ENCODE peak calls at places on chromosomes 2 and 18, in four cellular contexts. D is stimulated activated naive CD4-positive, alpha-beta T cell; A is tibial nerve; K is K562. P is an unnamed sample.

GRCh38 chr2:113118263-113118657 is 9.1 kb upstream of the IL1RN start:
- DNase-seq in A (no peak), D (no peak), K (no peak), P (no peak)

GRCh38 chr2:192016265-192016664 is 169.4 kb upstream of the CAVIN2 start:
- DNase-seq in D (no peak), A (no peak), K (no peak), P (no peak)

GRCh38 chr2:150062416-150062815 is 425.1 kb downstream of the RND3 start:
- DNase-seq in K (no peak), D (no peak), A (no peak), P (no peak)

GRCh38 chr2:68556384-68556783 is 87.0 kb upstream of the PROKR1 start:
- DNase-seq in D (no peak), A (no peak), K (no peak), P (no peak)

GRCh38 chr2:100321881-100322820 is at the start of gene LONRF2:
- DNase-seq in A (no peak), K (peak; percentile 72), D (no peak), P (no peak)

GRCh38 chr2:105327690-105328089 is 1.8 kb downstream of the TGFBRAP1 start:
- DNase-seq in K (no peak), A (no peak), D (no peak), P (no peak)

GRCh38 chr18:9321017-9321452 is 13.5 kb upstream of the TWSG1 start:
- DNase-seq in A (no peak), D (no peak), K (no peak), P (no peak)

GRCh38 chr2:237894396-237894979 is 35.1 kb downstream of the RAMP1 start:
- DNase-seq in A (no peak), K (no peak), D (no peak), P (no peak)

GRCh38 chr2:112031916-112032582 is 23.0 kb upstream of the TMEM87B start:
- DNase-seq in D (no peak), A (peak; percentile 41), K (no peak), P (no peak)

GRCh38 chr18:14970027-14970426 is 222.1 kb downstream of the ANKRD30B start:
- DNase-seq in A (no peak), K (no peak), D (no peak), P (no peak)

GRCh38 chr2:69791045-69791444 is 38.4 kb upstream of the GMCL1 start:
- DNase-seq in A (no peak), D (no peak), K (no peak), P (no peak)

GRCh38 chr2:63047534-63048281 is 2.9 kb upstream of the OTX1 start:
- DNase-seq in K (no peak), A (no peak), D (no peak), P (no peak)

GRCh38 chr2:106161938-106162814 is 31.9 kb downstream of the UXS1 start:
- DNase-seq in D (no peak), K (no peak), A (no peak), P (no peak)

GRCh38 chr2:152431370-152432098 is 96.6 kb downstream of the FMNL2 start:
- DNase-seq in K (no peak), D (no peak), A (no peak), P (no peak)

GRCh38 chr2:175282300-175282699 is 100.8 kb upstream of the ATP5MC3 start:
- DNase-seq in A (no peak), K (peak; percentile 23), D (no peak), P (no peak)

GRCh38 chr2:195575879-195576391 is 81.1 kb upstream of the SLC39A10 start:
- DNase-seq in A (peak; percentile 24), D (no peak), K (no peak), P (no peak)

GRCh38 chr2:27953077-27953476 is 62.5 kb downstream of the BABAM2 start:
- DNase-seq in D (no peak), K (no peak), A (no peak), P (no peak)

GRCh38 chr2:144372484-144373195 is 147.3 kb downstream of the ZEB2 start:
- DNase-seq in A (peak; percentile 27), K (no peak), D (no peak), P (no peak)

GRCh38 chr18:37769846-37770245 is 204.2 kb upstream of the CELF4 start:
- DNase-seq in K (no peak), D (no peak), A (no peak), P (no peak)

GRCh38 chr2:205682239-205683021 is at the start of gene NRP2:
- DNase-seq in K (peak; percentile 8), D (no peak), A (peak; percentile 84), P (no peak)

GRCh38 chr2:113694438-113694837 is 62.0 kb downstream of the SLC35F5 start:
- DNase-seq in A (no peak), K (no peak), D (no peak), P (no peak)

GRCh38 chr2:100380681-100381080 is 36.8 kb downstream of the CHST10 start:
- DNase-seq in A (no peak), D (no peak), K (no peak), P (no peak)

GRCh38 chr2:121151311-121152109 is 133.5 kb downstream of the TFCP2L1 start:
- DNase-seq in A (no peak), D (no peak), K (no peak), P (no peak)

GRCh38 chr2:85787282-85787980 is 33.6 kb downstream of the ATOH8 start:
- DNase-seq in A (no peak), D (no peak), K (no peak), P (no peak)

GRCh38 chr2:171794918-171795317 is 99.1 kb downstream of the SLC25A12 start:
- DNase-seq in D (no peak), K (no peak), A (no peak), P (no peak)

GRCh38 chr2:12504443-12504842 is 212.3 kb upstream of the TRIB2 start:
- DNase-seq in D (no peak), K (no peak), A (no peak), P (no peak)

GRCh38 chr2:109376796-109377495 is 236.8 kb downstream of the SEPTIN10 start:
- DNase-seq in K (no peak), A (no peak), D (no peak), P (no peak)

GRCh38 chr2:241138471-241138870 is 10.8 kb downstream of the PASK start:
- DNase-seq in K (no peak), D (no peak), A (no peak), P (no peak)

GRCh38 chr2:152402780-152403388 is 67.9 kb downstream of the FMNL2 start:
- DNase-seq in K (no peak), D (no peak), A (no peak), P (no peak)

GRCh38 chr2:98936917-98937351 is 909 bp upstream of the CRACDL start:
- DNase-seq in K (no peak), A (no peak), D (no peak), P (no peak)

GRCh38 chr2:169073972-169074751 is 4.8 kb downstream of the DHRS9 start:
- DNase-seq in D (no peak), A (no peak), K (no peak), P (no peak)

GRCh38 chr2:219331560-219332213 is 857 bp downstream of the RESP18 start:
- DNase-seq in D (no peak), A (no peak), K (peak; percentile 72), P (no peak)

GRCh38 chr2:145851730-145852129 is 1331.8 kb upstream of the ZEB2 start:
- DNase-seq in A (no peak), K (no peak), D (no peak), P (no peak)

GRCh38 chr2:16321872-16322271 is 343.8 kb downstream of the CYRIA start:
- DNase-seq in K (no peak), D (no peak), A (no peak), P (no peak)

P was measured in effector CD8-positive, alpha-beta T cell.